ENCODE peak calls at places on chromosome 1, in four cellular contexts. S is H1, P is GM12878, O is HepG2. Y is an unnamed sample.

GRCh38 chr1:22208265-22208972 is 65.5 kb upstream of the WNT4 start:
- DNase-seq in S (no peak), O (no peak), P (no peak), Y (no peak)

GRCh38 chr1:9996624-9997582 is at the start of gene RBP7:
- DNase-seq in S (peak), O (no peak), P (no peak), Y (no peak)

GRCh38 chr1:108124622-108125311 is 75.4 kb downstream of the SLC25A24 start:
- DNase-seq in O (no peak), P (no peak), S (no peak), Y (no peak)

GRCh38 chr1:179921472-179921871 is 33.1 kb upstream of the CEP350 start:
- DNase-seq in P (no peak), S (no peak), O (no peak), Y (peak)

GRCh38 chr1:154446292-154446691 is 41.1 kb downstream of the IL6R start:
- DNase-seq in S (no peak), O (no peak), P (no peak), Y (no peak)

GRCh38 chr1:237287876-237288517 is 246.0 kb downstream of the RYR2 start:
- DNase-seq in O (no peak), S (no peak), P (no peak), Y (peak)

GRCh38 chr1:89631756-89632155 is 1.2 kb upstream of the LRRC8C start:
- DNase-seq in P (no peak), O (no peak), S (no peak), Y (no peak)

GRCh38 chr1:153534933-153535663 is 693 bp downstream of the S100A6 start:
- DNase-seq in O (no peak), P (no peak), S (no peak), Y (no peak)

GRCh38 chr1:200355815-200356214 is 54.0 kb downstream of the ZNF281 start:
- DNase-seq in O (no peak), P (no peak), S (no peak), Y (no peak)

GRCh38 chr1:181038399-181038873 is 4.7 kb downstream of the MR1 start:
- DNase-seq in P (no peak), S (peak), O (peak), Y (peak)

GRCh38 chr1:202189012-202189790 is 4.4 kb upstream of the LGR6 start:
- DNase-seq in S (no peak), P (no peak), O (peak), Y (peak)

GRCh38 chr1:245810789-245811337 is 656.1 kb downstream of the KIF26B start:
- DNase-seq in P (peak), O (peak), S (no peak), Y (no peak)

GRCh38 chr1:150511985-150512660 is 3.4 kb upstream of the FALEC start:
- DNase-seq in P (no peak), O (no peak), S (no peak), Y (no peak)
- H3K9ac ChIP-seq in P (no peak), O (no peak), S (no peak), Y (no peak)

GRCh38 chr1:213669964-213670691 is 317.6 kb upstream of the PROX1 start:
- DNase-seq in S (peak), P (no peak), O (no peak), Y (peak)
- TF ChIP-seq SUZ12 in S (no peak), P (no peak), O (no peak), Y (no peak)

GRCh38 chr1:109466100-109466439 is 276 bp upstream of the SYPL2 start:
- DNase-seq in O (no peak), S (no peak), P (no peak), Y (no peak)

GRCh38 chr1:109467301-109467777 is 993 bp downstream of the SYPL2 start:
- DNase-seq in O (no peak), P (no peak), S (no peak), Y (no peak)

GRCh38 chr1:109470245-109470644 is 3.9 kb downstream of the SYPL2 start:
- DNase-seq in P (no peak), O (no peak), S (no peak), Y (no peak)

GRCh38 chr1:109468903-109469302 is 2.6 kb downstream of the SYPL2 start:
- DNase-seq in S (no peak), O (no peak), P (no peak), Y (no peak)

GRCh38 chr1:109466440-109467300 is at the start of gene SYPL2:
- DNase-seq in O (no peak), S (no peak), P (no peak), Y (peak)
- H3K9ac ChIP-seq in O (no peak), S (no peak), P (no peak), Y (peak)

GRCh38 chr1:121440993-121441392 is 256.2 kb downstream of the SRGAP2C start:
- DNase-seq in O (no peak), P (no peak), S (no peak), Y (no peak)

GRCh38 chr1:121444096-121444495 is 259.3 kb downstream of the SRGAP2C start:
- DNase-seq in S (no peak), O (no peak), P (no peak), Y (no peak)

GRCh38 chr1:121448851-121449250 is 264.1 kb downstream of the SRGAP2C start:
- DNase-seq in S (no peak), P (no peak), O (no peak), Y (no peak)

GRCh38 chr1:121443131-121443530 is 258.4 kb downstream of the SRGAP2C start:
- DNase-seq in P (no peak), S (no peak), O (no peak), Y (no peak)

DNA sequence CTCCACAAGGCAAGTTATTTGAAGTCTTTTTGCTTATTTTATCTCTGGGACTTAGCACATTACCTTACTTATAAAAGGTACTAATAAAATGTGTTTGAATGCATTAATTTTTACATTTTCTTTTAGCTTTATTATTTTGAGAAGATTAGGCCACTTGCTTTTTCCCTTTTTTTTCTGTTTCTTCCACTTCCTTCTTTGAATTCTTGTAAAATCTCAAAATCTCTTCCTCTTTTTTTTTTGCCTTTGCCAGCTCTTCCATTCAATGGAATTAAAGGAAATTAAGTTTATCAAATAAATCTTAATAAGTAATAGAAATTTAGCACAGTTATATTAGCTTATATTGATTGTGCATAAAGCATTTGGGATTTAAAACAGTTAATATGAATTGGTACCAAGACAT is 260.9 kb downstream of the SRGAP2C start:
- DNase-seq in P (no peak), O (no peak), S (no peak), Y (no peak)
- TF ChIP-seq SUZ12 in P (no peak), O (no peak), S (no peak), Y (no peak)

DNA sequence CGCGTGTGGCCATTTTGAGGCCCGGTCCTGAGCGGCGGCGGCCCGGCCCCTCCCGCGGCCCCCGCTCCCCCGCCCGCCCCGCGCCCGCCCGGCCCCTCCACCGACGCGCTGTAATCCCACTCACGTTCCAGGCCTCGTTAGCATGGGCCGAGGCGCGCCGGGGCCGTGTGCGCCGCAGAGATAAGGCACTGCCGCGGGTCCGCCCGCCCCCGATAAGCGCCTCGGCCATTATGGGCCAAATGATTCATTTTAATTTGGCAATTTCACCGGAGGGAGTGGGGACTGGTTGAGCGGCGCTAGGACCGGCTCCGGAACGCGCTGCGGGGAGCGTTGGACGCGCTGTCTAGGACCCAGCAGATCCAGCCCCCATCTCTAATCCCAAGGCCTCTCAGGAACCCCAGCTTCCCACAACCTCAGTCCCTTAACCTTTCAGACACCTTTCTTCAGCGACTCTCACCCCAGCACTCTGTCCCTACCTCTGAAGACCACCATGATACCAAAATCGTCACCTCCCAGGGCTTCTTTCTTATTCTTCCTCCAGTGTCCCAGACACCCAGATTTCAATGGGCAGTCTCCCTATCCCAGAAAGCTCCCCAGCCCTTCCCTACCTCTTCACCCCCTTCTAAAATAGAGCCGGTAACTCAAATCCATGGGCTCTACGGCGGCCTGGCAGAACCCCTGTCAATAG is at the start of gene TAL1:
- DNase-seq in O (no peak), P (no peak), S (no peak), Y (no peak)
- H3K9ac ChIP-seq in O (no peak), P (no peak), S (no peak), Y (peak)

DNA sequence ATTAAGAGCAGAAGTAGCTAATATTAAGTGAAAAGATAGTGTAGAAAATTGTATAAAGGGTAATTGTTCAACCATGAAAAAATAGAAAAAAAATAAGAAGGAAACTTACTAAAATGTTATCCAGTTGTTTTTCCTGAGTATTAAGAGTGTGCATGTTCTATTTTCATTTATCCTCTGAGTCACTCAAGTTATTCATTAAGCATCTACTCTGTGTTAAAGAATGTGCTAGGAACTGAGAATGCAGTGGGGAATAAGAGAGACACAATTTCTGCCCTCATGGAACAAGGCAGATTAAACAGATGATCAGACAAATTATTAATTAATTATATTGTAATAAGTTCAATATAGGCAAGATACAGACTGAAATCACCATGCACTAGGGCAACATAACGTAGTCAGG is 10.8 kb upstream of the PIGK start:
- DNase-seq in S (no peak), P (no peak), O (no peak), Y (no peak)
- TF ChIP-seq SUZ12 in S (no peak), P (no peak), O (no peak), Y (no peak)

GRCh38 chr1:40478276-40478675 is 1.2 kb downstream of the ZFP69 start:
- DNase-seq in P (no peak), S (no peak), O (no peak), Y (no peak)

GRCh38 chr1:40479156-40479555 is 2.1 kb downstream of the ZFP69 start:
- DNase-seq in P (no peak), O (no peak), S (no peak), Y (no peak)

GRCh38 chr1:40476924-40477679 is at the start of gene ZFP69:
- DNase-seq in S (no peak), P (no peak), O (peak), Y (peak)

GRCh38 chr1:40475268-40475667 is 1.8 kb upstream of the ZFP69 start:
- DNase-seq in S (no peak), P (no peak), O (no peak), Y (no peak)

DNA sequence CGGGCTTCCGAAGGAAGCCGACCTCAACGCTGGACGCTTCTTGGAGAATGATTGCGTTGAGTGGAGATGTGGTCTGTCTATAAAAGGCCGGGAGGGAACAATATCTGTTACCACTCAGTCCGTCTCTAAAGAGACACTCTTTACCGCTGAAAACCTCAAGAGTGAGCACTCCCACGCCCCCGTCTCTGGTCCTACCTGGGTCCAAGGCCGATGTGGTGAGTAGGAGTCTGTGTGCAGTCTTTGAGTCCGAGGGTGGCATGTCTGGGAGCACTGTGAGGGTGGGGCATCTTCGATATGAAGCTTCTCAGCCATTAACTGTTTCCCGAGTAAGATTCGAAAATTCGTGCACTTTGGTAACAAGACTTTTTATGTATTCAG is 579 bp downstream of the ZFP69 start:
- DNase-seq in O (no peak), P (no peak), S (no peak), Y (peak)
- H3K9ac ChIP-seq in O (peak), P (peak), S (no peak), Y (peak)

GRCh38 chr1:205568135-205568468 is 63.6 kb downstream of the CDK18 start:
- DNase-seq in O (no peak), P (no peak), S (no peak), Y (no peak)
- TF ChIP-seq SUZ12 in O (no peak), P (no peak), S (no peak), Y (no peak)

GRCh38 chr1:216660561-216660960 is 62.7 kb downstream of the ESRRG start:
- DNase-seq in O (no peak), S (no peak), P (no peak), Y (no peak)

GRCh38 chr1:216666431-216666830 is 56.8 kb downstream of the ESRRG start:
- DNase-seq in P (no peak), O (no peak), S (no peak), Y (no peak)

GRCh38 chr1:216665891-216666290 is 57.3 kb downstream of the ESRRG start:
- DNase-seq in O (no peak), S (no peak), P (no peak), Y (no peak)

GRCh38 chr1:216665381-216665780 is 57.8 kb downstream of the ESRRG start:
- DNase-seq in P (no peak), S (no peak), O (no peak), Y (no peak)

DNA sequence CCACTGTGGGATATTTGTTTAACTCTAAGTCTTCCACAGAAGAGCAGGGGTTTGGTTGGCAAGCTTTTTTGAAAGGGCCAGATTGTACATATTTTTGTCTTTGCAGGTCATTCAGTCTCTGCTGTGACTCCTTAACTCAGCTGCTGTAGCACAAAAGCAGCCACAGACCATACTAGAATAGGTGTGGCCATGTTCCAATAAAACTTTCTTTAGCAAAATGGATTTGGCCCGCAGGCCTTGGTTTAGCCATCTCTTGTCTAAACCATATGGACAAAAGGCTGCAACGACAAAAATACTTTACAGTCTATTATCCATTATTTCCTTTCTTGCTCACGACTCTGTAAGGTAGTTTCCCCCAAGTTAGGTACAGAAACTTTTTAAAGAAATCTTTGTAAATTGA is 60.5 kb downstream of the ESRRG start:
- DNase-seq in S (no peak), P (no peak), O (no peak), Y (no peak)
- H3K9ac ChIP-seq in S (no peak), P (no peak), O (no peak), Y (no peak)

DNA sequence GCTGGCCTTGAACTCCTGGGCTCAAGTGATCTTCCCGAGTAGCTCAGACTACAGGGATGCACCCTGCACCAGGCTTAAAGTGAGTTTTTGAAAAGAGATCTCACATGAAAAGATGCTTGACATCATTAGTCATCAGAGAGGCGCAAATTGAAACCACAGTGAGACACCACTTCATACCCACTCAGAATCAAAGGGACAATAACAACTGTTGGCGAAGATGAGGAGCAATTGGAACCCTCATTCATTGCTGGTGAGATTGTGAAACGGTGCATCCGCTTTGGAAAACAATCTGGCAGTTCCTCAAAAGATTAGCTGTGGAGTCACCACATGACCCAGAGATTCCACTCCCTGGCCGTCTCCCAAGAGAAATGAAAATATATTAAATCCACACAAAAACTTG is 122.3 kb downstream of the PGBD5 start:
- DNase-seq in S (no peak), P (no peak), O (no peak), Y (no peak)
- TF ChIP-seq SUZ12 in S (no peak), P (no peak), O (no peak), Y (no peak)